ENCODE peak calls at places on chromosomes 6 and 20, in eight cellular contexts. Z is upper lobe of right lung, X is A549, K is fibroblast of villous mesenchyme, M is uterus, R is spleen, T is neural progenitor cell, J is transverse colon. N is an unnamed sample.

GRCh38 chr6:4909063-4909645 is 94.7 kb downstream of the RPP40 start:
- DNase-seq in Z (no peak), X (no peak), K (no peak), M (no peak), R (no peak), T (no peak), J (peak; percentile 39), N (no peak)

GRCh38 chr20:8330785-8331699 is 199.0 kb downstream of the PLCB1 start:
- DNase-seq in Z (no peak), X (no peak), K (no peak), M (no peak), R (no peak), T (no peak), J (no peak), N (no peak)

GRCh38 chr6:154510144-154510905 is at the start of gene CNKSR3:
- DNase-seq in Z (peak; percentile 92), X (peak; percentile 88), K (peak; percentile 97), M (peak; percentile 94), R (peak; percentile 88), T (peak; percentile 100), J (peak; percentile 81), N (peak; percentile 72)

GRCh38 chr6:110328231-110328630 is 29.9 kb downstream of the METTL24 start:
- DNase-seq in Z (no peak), X (no peak), K (peak; percentile 39), M (no peak), R (no peak), T (no peak), J (no peak), N (peak; percentile 74)

GRCh38 chr6:4740032-4740431 is 36.2 kb upstream of the CDYL start:
- DNase-seq in Z (no peak), X (no peak), K (no peak), M (no peak), R (no peak), T (no peak), J (no peak), N (no peak)

GRCh38 chr6:36627801-36628246 is 33.7 kb downstream of the SRSF3 start:
- DNase-seq in Z (peak; percentile 73), X (no peak), K (peak; percentile 97), M (peak; percentile 84), R (peak; percentile 79), T (no peak), J (peak; percentile 79), N (no peak)

GRCh38 chr20:57464642-57465211 is 60.2 kb downstream of the CTCFL start:
- DNase-seq in Z (no peak), X (peak; percentile 71), K (peak; percentile 41), M (no peak), R (peak; percentile 72), T (no peak), J (no peak), N (no peak)

GRCh38 chr6:162082520-162082919 is 645.0 kb downstream of the PRKN start:
- DNase-seq in Z (no peak), X (no peak), K (no peak), M (no peak), R (no peak), T (no peak), J (no peak), N (no peak)

GRCh38 chr20:18839507-18840247 is 26.1 kb downstream of the SCP2D1 start:
- DNase-seq in Z (no peak), X (no peak), K (no peak), M (no peak), R (no peak), T (peak; percentile 34), J (no peak), N (no peak)

GRCh38 chr6:7727150-7727950 is 1.5 kb downstream of the BMP6 start:
- DNase-seq in Z (no peak), X (peak; percentile 32), K (peak; percentile 10), M (no peak), R (peak; percentile 77), T (peak; percentile 73), J (no peak), N (no peak)

DNA sequence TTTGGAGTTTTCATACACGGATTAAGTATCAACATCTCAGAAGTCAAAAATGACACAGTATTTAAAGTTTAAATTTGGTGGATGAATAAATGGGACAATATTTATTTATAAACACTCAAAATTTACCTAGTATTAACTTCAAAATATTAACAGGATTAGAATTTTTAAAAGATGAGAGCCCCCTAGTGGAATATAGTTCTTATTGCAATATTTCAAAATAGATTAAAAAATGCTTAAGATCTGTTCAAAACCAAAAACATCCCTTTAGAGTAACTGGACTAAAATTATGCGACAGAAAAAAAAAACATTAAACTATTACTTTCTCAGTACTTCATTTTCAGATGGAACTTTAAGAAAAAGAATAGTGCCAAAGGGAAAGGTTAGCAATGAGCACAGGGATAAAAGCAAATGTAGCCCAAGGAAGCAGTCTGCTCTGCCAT is 56.6 kb downstream of the SNX14 start:
- DNase-seq in Z (no peak), X (no peak), K (peak; percentile 28), M (no peak), R (no peak), T (no peak), J (no peak), N (no peak)
- TF ChIP-seq CTCF in Z (peak; percentile 67), X (peak; percentile 44), K (peak; percentile 36), M (peak; percentile 45), R (peak; percentile 67), T (peak; percentile 72), J (peak; percentile 40), N (peak; percentile 36)

DNA sequence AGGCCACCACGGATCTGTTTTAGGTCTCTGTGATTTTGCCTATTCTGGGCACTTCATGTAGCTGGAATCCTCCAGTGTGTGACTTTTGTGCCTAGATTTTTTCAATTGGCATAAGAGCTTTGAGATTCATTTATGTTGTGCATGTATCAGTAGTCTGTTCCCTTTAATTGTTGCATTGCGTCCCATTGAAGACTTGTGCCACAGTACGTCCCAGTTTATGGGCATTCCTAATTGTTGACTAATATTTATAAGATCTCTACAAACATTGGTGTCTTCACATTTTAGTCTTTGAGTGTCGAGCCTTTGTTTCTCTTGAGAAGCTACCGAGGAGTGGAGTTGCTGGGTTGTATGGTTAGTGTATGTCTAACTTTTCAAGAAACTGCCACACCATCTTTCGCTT is 704 bp upstream of the FAM210B start:
- DNase-seq in Z (no peak), X (peak; percentile 43), K (peak; percentile 39), M (no peak), R (no peak), T (no peak), J (no peak), N (no peak)
- H3K4me3 ChIP-seq in Z (peak overlapping the region; percentile 39), X (peak overlapping the region; percentile 80), K (peak overlapping the region; percentile 52), M (no peak overlapping the region), R (no peak overlapping the region), T (peak overlapping the region; percentile 18), J (no peak overlapping the region), N (peak overlapping the region; percentile 41)

DNA sequence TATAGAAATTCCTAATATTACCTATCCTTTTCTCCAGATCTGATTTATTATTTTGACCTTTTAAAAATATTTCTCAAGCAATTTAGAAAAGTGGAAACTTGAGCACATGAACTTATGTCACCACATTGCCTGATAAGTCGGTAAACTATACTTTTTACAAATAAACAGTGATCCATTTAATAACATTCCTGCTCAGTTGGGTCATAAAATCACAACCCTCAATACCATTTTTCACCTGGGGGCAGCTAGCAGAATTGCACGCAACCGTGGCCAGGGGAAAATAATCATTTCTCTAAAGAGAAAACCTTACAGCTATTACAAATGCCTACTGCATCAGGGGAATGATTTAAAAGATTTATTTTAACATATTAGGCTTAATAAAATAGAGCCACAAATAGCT is 614.5 kb downstream of the PHF3 start:
- DNase-seq in Z (no peak), X (peak; percentile 1), K (no peak), M (no peak), R (no peak), T (no peak), J (no peak), N (peak; percentile 6)
- TF ChIP-seq CTCF in Z (no peak), X (no peak), K (peak; percentile 18), M (no peak), R (no peak), T (peak; percentile 25), J (no peak), N (no peak)

DNA sequence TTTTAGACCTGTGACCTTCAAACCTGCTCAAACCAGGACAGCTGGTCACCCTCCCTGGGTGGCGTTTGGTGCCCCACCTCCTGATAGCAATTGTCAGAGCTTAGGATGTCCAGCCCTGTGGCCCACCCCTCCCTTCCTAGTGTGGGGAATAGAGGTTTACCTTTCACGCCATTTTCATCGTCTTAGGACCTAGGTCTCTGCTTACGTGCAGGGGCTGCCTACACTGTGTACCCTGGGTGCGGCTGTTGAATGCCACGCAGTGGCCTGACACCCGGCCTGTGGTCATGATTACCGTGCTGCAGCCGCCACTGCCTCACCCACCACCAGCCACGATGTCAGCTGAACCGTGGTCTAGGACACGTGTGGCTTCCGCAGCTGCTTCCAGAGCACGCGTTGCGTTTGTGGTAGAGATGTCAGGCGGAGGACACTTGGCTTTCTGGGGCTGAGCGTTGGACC is 157.3 kb downstream of the DTNBP1 start:
- DNase-seq in Z (peak; percentile 48), X (no peak), K (no peak), M (no peak), R (peak; percentile 74), T (no peak), J (peak; percentile 8), N (no peak)
- H3K4me3 ChIP-seq in Z (no peak overlapping the region), X (no peak overlapping the region), K (peak overlapping the region; percentile 42), M (peak overlapping the region; percentile 8), R (no peak overlapping the region), T (no peak overlapping the region), J (no peak overlapping the region), N (no peak overlapping the region)

GRCh38 chr6:170238741-170239565 is 51.9 kb downstream of the DLL1 start:
- DNase-seq in Z (no peak), X (no peak), K (no peak), M (peak; percentile 8), R (peak; percentile 68), T (no peak), J (no peak), N (no peak)
- TF ChIP-seq CTCF in Z (no peak), X (no peak), K (no peak), M (no peak), R (no peak), T (no peak), J (no peak), N (no peak)

DNA sequence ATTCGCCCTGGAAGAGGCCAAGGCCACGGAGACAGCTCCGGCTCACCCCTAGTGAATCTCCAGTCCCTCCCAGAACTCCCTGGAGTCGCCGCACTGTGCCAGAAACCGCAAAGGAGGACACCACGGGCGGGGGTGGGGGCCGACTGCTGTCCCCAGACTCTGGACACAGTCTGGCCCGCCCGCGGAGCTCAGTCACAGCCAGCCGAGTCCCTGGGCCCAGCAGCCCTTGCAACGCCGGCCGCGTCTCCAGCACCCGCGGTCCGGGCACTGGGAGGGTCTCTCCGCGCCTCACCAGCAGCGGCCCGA is 541 bp downstream of the PEX6 start:
- DNase-seq in Z (peak; percentile 81), X (peak; percentile 28), K (peak; percentile 36), M (no peak), R (peak; percentile 90), T (peak; percentile 48), J (peak; percentile 51), N (no peak)
- H3K4me3 ChIP-seq in Z (peak overlapping the region; percentile 95), X (peak overlapping the region; percentile 99), K (peak overlapping the region; percentile 76), M (peak overlapping the region; percentile 65), R (peak overlapping the region; percentile 86), T (peak overlapping the region; percentile 99), J (peak overlapping the region; percentile 99), N (peak overlapping the region; percentile 72)

GRCh38 chr20:63177134-63177784 is 38.7 kb downstream of the YTHDF1 start:
- DNase-seq in Z (no peak), X (peak; percentile 66), K (no peak), M (no peak), R (no peak), T (peak; percentile 86), J (no peak), N (no peak)
- TF ChIP-seq CTCF in Z (no peak), X (no peak), K (no peak), M (no peak), R (no peak), T (peak; percentile 24), J (no peak), N (no peak)

N was measured in BJ.